ENCODE peak calls at places on chromosomes 16 and 17, in eight cellular contexts. Y is upper lobe of right lung; C is WERI-Rb-1; I is AG04450; D is A549; E is mammary epithelial cell; T is BJ; K is CD8-positive, alpha-beta memory T cell. Z is an unnamed sample.

GRCh38 chr17:52170963-52171572 is 12.6 kb upstream of the CA10 start:
- DNase-seq in Y (no peak), C (peak), I (no peak), D (peak), E (peak), T (no peak), K (no peak), Z (peak)

GRCh38 chr17:78441271-78441986 is 63.0 kb downstream of the PGS1 start:
- DNase-seq in Y (no peak), C (peak), I (no peak), D (no peak), E (no peak), T (no peak), K (no peak), Z (no peak)

GRCh38 chr16:9016824-9017223 is 53.1 kb upstream of the USP7 start:
- DNase-seq in Y (no peak), C (no peak), I (no peak), D (no peak), E (no peak), T (no peak), K (no peak), Z (no peak)

GRCh38 chr16:53642094-53642493 is 61.6 kb downstream of the RPGRIP1L start:
- DNase-seq in Y (peak), C (no peak), I (no peak), D (no peak), E (peak), T (no peak), K (no peak), Z (no peak)

GRCh38 chr17:2207815-2208515 is 95.6 kb downstream of the SMG6 start:
- DNase-seq in Y (no peak), C (no peak), I (no peak), D (no peak), E (no peak), T (no peak), K (no peak), Z (no peak)

GRCh38 chr16:71354156-71354555 is 4.4 kb upstream of the CALB2 start:
- DNase-seq in Y (no peak), C (no peak), I (no peak), D (no peak), E (no peak), T (no peak), K (no peak), Z (no peak)

GRCh38 chr17:12659500-12659899 is 6.2 kb upstream of the MYOCD start:
- DNase-seq in Y (no peak), C (no peak), I (peak), D (peak), E (no peak), T (no peak), K (no peak), Z (no peak)

GRCh38 chr16:72561-73537 is at the start of gene RHBDF1:
- DNase-seq in Y (peak), C (no peak), I (no peak), D (peak), E (peak), T (no peak), K (no peak), Z (peak)

GRCh38 chr16:72932677-72933335 is 115.1 kb downstream of the ZFHX3 start:
- DNase-seq in Y (no peak), C (no peak), I (no peak), D (no peak), E (no peak), T (no peak), K (no peak), Z (no peak)

GRCh38 chr17:7380321-7380720 is 568 bp upstream of the TNK1 start:
- DNase-seq in Y (peak), C (no peak), I (no peak), D (no peak), E (no peak), T (peak), K (no peak), Z (peak)

GRCh38 chr16:85610059-85610445 is 3.1 kb upstream of the GSE1 start:
- DNase-seq in Y (no peak), C (no peak), I (no peak), D (no peak), E (no peak), T (no peak), K (no peak), Z (no peak)
- H3K4me3 ChIP-seq in Y (no peak), C (no peak), I (no peak), D (no peak), E (no peak), T (no peak), K (no peak), Z (peak)

GRCh38 chr17:75875940-75876189 is 2.5 kb downstream of the TRIM47 start:
- DNase-seq in Y (no peak), C (no peak), I (no peak), D (no peak), E (no peak), T (no peak), K (no peak), Z (peak)

GRCh38 chr17:75875182-75875939 is 3.0 kb downstream of the TRIM47 start:
- DNase-seq in Y (no peak), C (no peak), I (no peak), D (no peak), E (no peak), T (no peak), K (no peak), Z (peak)

GRCh38 chr17:75872434-75873351 is 5.7 kb downstream of the TRIM47 start:
- DNase-seq in Y (peak), C (peak), I (no peak), D (peak), E (peak), T (peak), K (peak), Z (peak)

GRCh38 chr17:75874323-75875181 is 3.8 kb downstream of the TRIM47 start:
- DNase-seq in Y (no peak), C (no peak), I (no peak), D (no peak), E (no peak), T (no peak), K (no peak), Z (peak)

GRCh38 chr17:75873587-75874322 is 4.6 kb downstream of the TRIM47 start:
- DNase-seq in Y (no peak), C (no peak), I (no peak), D (no peak), E (no peak), T (no peak), K (no peak), Z (peak)
- H3K4me3 ChIP-seq in Y (no peak), C (no peak), I (no peak), D (no peak), E (no peak), T (no peak), K (no peak), Z (no peak)

DNA sequence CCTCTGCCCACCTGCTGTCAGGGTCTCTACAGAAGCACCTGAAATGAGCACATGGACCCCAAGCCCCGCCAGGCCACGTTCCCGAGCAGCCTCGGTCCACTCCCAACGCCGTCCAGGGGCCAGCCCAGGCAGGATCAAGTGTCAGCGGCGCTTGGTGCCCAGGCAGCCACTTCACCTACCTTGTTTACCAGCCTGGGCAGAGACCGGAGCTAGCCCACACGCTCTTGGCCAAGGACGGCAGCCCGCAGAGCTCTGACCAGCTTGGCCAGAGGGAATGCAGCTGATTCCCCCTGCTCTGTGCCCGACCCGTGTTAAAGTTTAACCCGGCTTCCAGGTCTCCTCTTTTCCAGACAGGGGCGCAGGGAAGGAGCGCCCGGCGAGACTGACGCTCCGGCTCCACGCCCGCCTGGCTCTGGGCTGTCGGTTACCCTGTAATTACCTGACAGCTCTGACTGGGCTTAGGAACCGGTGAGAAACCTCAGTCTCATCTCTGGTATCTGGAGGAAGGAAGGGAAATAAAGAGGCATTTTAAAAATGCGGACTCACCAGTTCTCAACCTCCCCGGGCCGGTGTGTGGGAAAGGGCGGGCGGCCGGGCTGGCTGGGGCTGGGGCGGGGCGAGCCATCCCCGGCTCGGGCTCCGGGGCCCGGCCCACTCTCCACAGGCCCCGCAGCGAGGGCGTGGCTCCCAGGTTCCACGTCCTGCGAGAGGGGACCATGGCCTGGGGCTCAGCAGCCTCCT is 4.6 kb downstream of the KIFC3 start:
- DNase-seq in Y (peak), C (no peak), I (no peak), D (peak), E (peak), T (no peak), K (no peak), Z (no peak)
- H3K4me3 ChIP-seq in Y (peak), C (peak), I (no peak), D (peak), E (peak), T (no peak), K (no peak), Z (no peak)

GRCh38 chr17:40033339-40033738 is 18.1 kb downstream of the CSF3 start:
- DNase-seq in Y (no peak), C (no peak), I (no peak), D (no peak), E (no peak), T (no peak), K (no peak), Z (no peak)

GRCh38 chr17:40035162-40035559 is 19.0 kb downstream of the MED24 start:
- DNase-seq in Y (no peak), C (peak), I (no peak), D (peak), E (no peak), T (no peak), K (no peak), Z (peak)

GRCh38 chr17:40034426-40035161 is 19.4 kb downstream of the CSF3 start:
- DNase-seq in Y (no peak), C (no peak), I (no peak), D (no peak), E (no peak), T (no peak), K (no peak), Z (no peak)

GRCh38 chr17:40038882-40039513 is 15.2 kb downstream of the MED24 start:
- DNase-seq in Y (no peak), C (peak), I (peak), D (peak), E (peak), T (peak), K (no peak), Z (peak)
- H3K4me3 ChIP-seq in Y (no peak), C (no peak), I (no peak), D (no peak), E (no peak), T (no peak), K (no peak), Z (no peak)

Z was measured in SK-N-SH.